ENCODE peak calls at places on chromosomes 11 and 22, in nine cellular contexts. T is B cell, J is body of pancreas, V is endothelial cell, Q is mucosa of descending colon, A is IMR-90, R is neural progenitor cell, U is HFFc6, S is testis. D is an unnamed sample.
A peak's percentile ranks its signal among the peaks of the same experiment; 100 is the strongest.

GRCh38 chr11:61152816-61153592 is 8.2 kb downstream of the VPS37C start:
- DNase-seq in T (no peak), J (no peak), V (no peak), Q (no peak), A (peak; percentile 70), R (no peak), U (peak; percentile 76), S (no peak), D (no peak)

GRCh38 chr11:65559951-65560537 is 1.9 kb upstream of the LTBP3 start:
- DNase-seq in T (no peak), J (peak; percentile 56), V (no peak), Q (peak; percentile 56), A (peak; percentile 53), R (no peak), U (peak; percentile 65), S (no peak), D (no peak)

GRCh38 chr22:37240240-37240940 is 3.7 kb downstream of the RAC2 start:
- DNase-seq in T (no peak), J (no peak), V (no peak), Q (no peak), A (no peak), R (no peak), U (no peak), S (no peak), D (no peak)

GRCh38 chr11:64250406-64250874 is 890 bp upstream of the PLCB3 start:
- DNase-seq in T (no peak), J (no peak), V (no peak), Q (no peak), A (no peak), R (peak; percentile 64), U (no peak), S (no peak), D (no peak)

GRCh38 chr11:8107642-8108041 is 26.6 kb downstream of the TUB start:
- DNase-seq in T (no peak), J (no peak), V (no peak), Q (no peak), A (no peak), R (no peak), U (no peak), S (no peak), D (no peak)

GRCh38 chr11:111186308-111186967 is 59.1 kb upstream of the POU2AF2 start:
- DNase-seq in T (peak; percentile 41), J (no peak), V (no peak), Q (no peak), A (peak; percentile 52), R (no peak), U (no peak), S (no peak), D (no peak)

GRCh38 chr11:74319139-74319538 is 7.7 kb upstream of the P4HA3 start:
- DNase-seq in T (no peak), J (no peak), V (no peak), Q (no peak), A (peak; percentile 93), R (no peak), U (peak; percentile 93), S (no peak), D (no peak)

GRCh38 chr22:47279337-47279736 is 516.9 kb downstream of the TBC1D22A start:
- DNase-seq in T (no peak), J (no peak), V (no peak), Q (no peak), A (no peak), R (no peak), U (no peak), S (no peak), D (no peak)

GRCh38 chr22:24805790-24806662 is at the start of gene SGSM1:
- DNase-seq in T (peak; percentile 90), J (peak; percentile 89), V (peak; percentile 88), Q (peak; percentile 90), A (peak; percentile 27), R (peak; percentile 96), U (no peak), S (peak; percentile 86), D (peak; percentile 80)

GRCh38 chr11:129637473-129637872 is 178.2 kb upstream of the TMEM45B start:
- DNase-seq in T (no peak), J (no peak), V (no peak), Q (no peak), A (peak; percentile 47), R (no peak), U (peak; percentile 10), S (no peak), D (no peak)

GRCh38 chr11:110474578-110474977 is 44.8 kb downstream of the FDX1 start:
- DNase-seq in T (no peak), J (no peak), V (no peak), Q (no peak), A (no peak), R (no peak), U (no peak), S (no peak), D (no peak)

GRCh38 chr11:59247535-59248227 is 35.0 kb upstream of the MPEG1 start:
- DNase-seq in T (no peak), J (no peak), V (no peak), Q (no peak), A (peak; percentile 7), R (no peak), U (no peak), S (peak; percentile 48), D (no peak)

GRCh38 chr11:106581399-106581798 is 436.9 kb downstream of the GUCY1A2 start:
- DNase-seq in T (no peak), J (peak; percentile 14), V (no peak), Q (no peak), A (no peak), R (no peak), U (no peak), S (no peak), D (no peak)

GRCh38 chr11:106585061-106585460 is 433.2 kb downstream of the GUCY1A2 start:
- DNase-seq in T (no peak), J (no peak), V (peak; percentile 11), Q (no peak), A (peak; percentile 51), R (peak; percentile 59), U (peak; percentile 51), S (peak; percentile 15), D (no peak)
- TF ChIP-seq CTCF in T (no peak), J (no peak), V (no peak), Q (no peak), A (peak; percentile 70), R (peak; percentile 64), U (peak; percentile 82), S (no peak), D (no peak)

DNA sequence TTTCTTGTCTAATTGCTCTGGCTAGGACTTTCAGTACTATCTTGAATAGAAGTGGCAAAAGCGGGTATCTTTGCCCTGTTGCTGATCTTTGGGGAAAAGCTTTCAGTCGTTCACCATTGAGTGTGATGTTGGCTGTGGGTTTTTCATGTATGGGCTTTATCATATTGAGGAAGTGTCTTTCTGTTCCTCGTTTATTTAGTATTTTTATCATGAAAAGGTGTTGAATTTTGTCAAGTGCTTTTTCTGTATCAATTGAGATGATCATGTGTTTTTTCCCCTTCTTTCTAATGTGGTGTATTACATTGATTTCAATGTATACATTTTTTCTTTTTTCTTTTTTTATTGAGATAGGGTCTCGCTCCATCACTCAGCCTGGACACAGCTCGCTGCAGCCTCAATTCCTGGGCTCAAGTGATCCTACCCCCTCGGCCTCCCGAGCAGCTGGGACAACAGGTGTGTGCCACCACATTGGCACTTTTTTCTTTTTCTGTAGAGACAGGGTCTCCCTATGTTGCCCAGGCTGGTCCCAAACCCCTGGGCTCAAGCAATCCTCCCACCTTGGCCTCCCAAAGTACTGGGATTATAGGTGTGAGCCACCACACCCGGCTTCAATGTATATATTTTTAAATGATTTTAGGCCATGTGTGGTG is 5.3 kb upstream of the GNB1L start:
- DNase-seq in T (no peak), J (no peak), V (no peak), Q (no peak), A (no peak), R (no peak), U (no peak), S (no peak), D (no peak)
- TF ChIP-seq CTCF in T (no peak), J (no peak), V (no peak), Q (no peak), A (no peak), R (no peak), U (no peak), S (no peak), D (no peak)

DNA sequence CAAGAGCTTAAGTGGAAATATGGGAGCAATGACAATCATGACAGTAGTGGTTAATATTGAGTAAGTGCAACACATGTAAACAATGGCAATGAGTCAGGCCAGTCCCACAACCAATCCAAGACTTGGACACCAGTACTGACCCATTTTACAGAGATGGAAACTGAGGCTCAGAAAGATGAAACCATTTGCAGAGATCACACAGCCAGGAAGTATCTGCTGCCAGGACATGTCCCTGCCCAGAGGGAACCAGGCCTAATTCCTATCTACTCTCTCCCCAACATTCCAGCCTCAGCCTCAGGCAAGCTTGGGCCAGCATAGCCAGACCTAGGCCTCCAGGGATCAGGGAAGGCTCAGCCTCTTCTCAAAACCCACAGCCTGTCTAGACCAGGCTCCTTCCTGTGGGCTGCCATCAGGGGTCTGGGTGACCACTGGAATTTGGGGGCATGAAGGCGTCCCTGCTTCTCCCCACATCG is 395.1 kb downstream of the MN1 start:
- DNase-seq in T (no peak), J (no peak), V (no peak), Q (no peak), A (peak; percentile 22), R (no peak), U (no peak), S (no peak), D (no peak)
- TF ChIP-seq CTCF in T (no peak), J (no peak), V (no peak), Q (no peak), A (no peak), R (no peak), U (no peak), S (no peak), D (no peak)

GRCh38 chr22:29197096-29197495 is 8.6 kb upstream of the EMID1 start:
- DNase-seq in T (no peak), J (no peak), V (no peak), Q (no peak), A (no peak), R (no peak), U (no peak), S (no peak), D (no peak)

GRCh38 chr22:29195118-29195963 is 10.4 kb upstream of the EMID1 start:
- DNase-seq in T (no peak), J (no peak), V (no peak), Q (no peak), A (no peak), R (no peak), U (no peak), S (no peak), D (no peak)

GRCh38 chr22:29190915-29191314 is 14.8 kb upstream of the EMID1 start:
- DNase-seq in T (no peak), J (no peak), V (no peak), Q (no peak), A (no peak), R (no peak), U (no peak), S (no peak), D (no peak)

GRCh38 chr22:29195964-29196666 is 9.6 kb upstream of the EMID1 start:
- DNase-seq in T (no peak), J (no peak), V (no peak), Q (no peak), A (no peak), R (no peak), U (no peak), S (no peak), D (no peak)

DNA sequence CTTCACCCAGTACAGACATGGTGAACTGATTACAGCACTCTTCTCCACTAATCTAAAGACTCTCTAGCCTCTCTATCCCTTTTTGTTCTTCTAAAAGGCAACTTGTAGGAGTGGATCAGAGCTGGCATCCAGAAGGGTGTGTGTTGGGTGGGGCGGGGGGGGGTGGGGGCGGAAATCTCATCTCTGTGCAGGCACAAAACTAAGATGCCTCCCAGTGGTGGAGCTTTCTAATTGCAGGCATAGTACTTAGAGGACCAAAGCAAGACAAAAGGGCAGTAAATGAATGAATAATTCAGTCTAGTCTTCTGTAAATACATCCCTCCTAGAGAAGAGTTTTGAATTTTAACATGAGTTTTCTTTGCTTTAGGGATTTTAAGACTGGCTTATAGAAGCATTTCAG is 11.4 kb upstream of the EMID1 start:
- DNase-seq in T (no peak), J (no peak), V (no peak), Q (no peak), A (no peak), R (no peak), U (no peak), S (no peak), D (no peak)
- TF ChIP-seq CTCF in T (no peak), J (no peak), V (peak; percentile 55), Q (no peak), A (no peak), R (peak; percentile 17), U (peak; percentile 24), S (no peak), D (peak; percentile 23)